ENCODE peak calls at places on chromosomes 3 and 15, in four cellular contexts. G is HCT116, K is OCI-LY7, L is PC-9. X is an unnamed sample.

GRCh38 chr3:187747506-187747905 is 2.2 kb upstream of the BCL6 start:
- DNase-seq in G (no peak), K (peak), L (no peak), X (no peak)

GRCh38 chr15:60423540-60423939 is 25.8 kb upstream of the ANXA2 start:
- DNase-seq in G (peak), K (no peak), L (peak), X (peak)

GRCh38 chr15:91308209-91308608 is 208.2 kb downstream of the SV2B start:
- DNase-seq in G (no peak), K (no peak), L (no peak), X (no peak)

GRCh38 chr15:90046846-90047481 is 45.8 kb downstream of the ZNF710 start:
- DNase-seq in G (no peak), K (peak), L (peak), X (no peak)

GRCh38 chr3:15983232-15983631 is 185.5 kb upstream of the ANKRD28 start:
- DNase-seq in G (no peak), K (no peak), L (peak), X (peak)

GRCh38 chr15:49227602-49228001 is 57.6 kb downstream of the GALK2 start:
- DNase-seq in G (no peak), K (no peak), L (no peak), X (no peak)

GRCh38 chr3:47475570-47476329 is at the start of gene SCAP:
- DNase-seq in G (peak), K (peak), L (peak), X (no peak)

GRCh38 chr3:107938128-107938527 is 152.7 kb downstream of the CD47 start:
- DNase-seq in G (peak), K (peak), L (peak), X (no peak)

GRCh38 chr3:35638640-35639250 is 580 bp upstream of the ARPP21 start:
- DNase-seq in G (no peak), K (no peak), L (no peak), X (no peak)

GRCh38 chr3:98483626-98484025 is 13.9 kb upstream of the OR5K2 start:
- DNase-seq in G (peak), K (no peak), L (peak), X (no peak)

GRCh38 chr3:142009029-142009428 is 132.6 kb downstream of the ATP1B3 start:
- DNase-seq in G (no peak), K (no peak), L (no peak), X (no peak)

GRCh38 chr3:112124901-112125607 is 8.0 kb downstream of the GCSAM start:
- DNase-seq in G (no peak), K (peak), L (no peak), X (no peak)

GRCh38 chr3:144677118-144677517 is 705.5 kb downstream of the DIPK2A start:
- DNase-seq in G (no peak), K (no peak), L (no peak), X (no peak)

GRCh38 chr3:127052121-127052561 is 69.2 kb downstream of the PLXNA1 start:
- DNase-seq in G (no peak), K (no peak), L (no peak), X (no peak)

GRCh38 chr3:124275421-124275820 is 283.5 kb upstream of the ROPN1 start:
- DNase-seq in G (no peak), K (no peak), L (no peak), X (no peak)

GRCh38 chr3:27279153-27279552 is 90.0 kb downstream of the NEK10 start:
- DNase-seq in G (no peak), K (no peak), L (no peak), X (no peak)

GRCh38 chr15:70311821-70312220 is 214.1 kb upstream of the TLE3 start:
- DNase-seq in G (no peak), K (no peak), L (no peak), X (no peak)

GRCh38 chr3:47413751-47414150 is 32.9 kb downstream of the PTPN23 start:
- DNase-seq in G (no peak), K (no peak), L (no peak), X (no peak)

GRCh38 chr3:173399001-173399400 is 1.5 kb downstream of the NLGN1 start:
- DNase-seq in G (no peak), K (no peak), L (no peak), X (no peak)

GRCh38 chr15:25939122-25939521 is 76.0 kb upstream of the ATP10A start:
- DNase-seq in G (no peak), K (peak), L (no peak), X (no peak)

GRCh38 chr3:178562143-178562868 is 26.1 kb downstream of the KCNMB2 start:
- DNase-seq in G (no peak), K (no peak), L (no peak), X (no peak)

GRCh38 chr3:72818915-72819314 is 29.3 kb downstream of the SHQ1 start:
- DNase-seq in G (no peak), K (no peak), L (no peak), X (no peak)

GRCh38 chr3:129291487-129291886 is 12.8 kb downstream of the HMCES start:
- DNase-seq in G (no peak), K (no peak), L (no peak), X (no peak)

GRCh38 chr3:51380601-51381332 is 4.3 kb upstream of the MANF start:
- DNase-seq in G (no peak), K (no peak), L (peak), X (no peak)

GRCh38 chr3:61545716-61546115 is 15.7 kb upstream of the PTPRG start:
- DNase-seq in G (no peak), K (no peak), L (no peak), X (no peak)

DNA sequence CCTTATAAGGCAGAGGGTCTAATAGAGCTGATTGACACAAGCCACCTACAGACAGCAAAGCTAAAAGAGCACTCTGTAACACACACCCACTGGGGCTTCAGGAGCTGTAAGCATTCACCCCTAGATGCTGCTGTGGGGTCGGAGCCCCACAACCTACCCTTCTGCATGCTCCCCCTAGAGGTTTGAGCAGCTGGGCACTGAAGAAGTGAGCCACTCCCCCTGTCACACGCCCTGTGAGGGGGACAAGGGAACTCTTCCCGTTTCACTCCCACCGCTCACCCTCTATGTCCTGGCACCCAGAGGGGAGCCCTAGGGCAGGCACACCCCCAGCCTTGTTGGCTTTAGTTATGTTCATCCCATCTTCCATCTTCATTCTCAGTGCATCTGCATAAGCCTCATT is 9.4 kb upstream of the CSTA start:
- DNase-seq in G (no peak), K (no peak), L (no peak), X (no peak)
- TF ChIP-seq CTCF in G (no peak), K (peak), L (no peak), X (no peak)

DNA sequence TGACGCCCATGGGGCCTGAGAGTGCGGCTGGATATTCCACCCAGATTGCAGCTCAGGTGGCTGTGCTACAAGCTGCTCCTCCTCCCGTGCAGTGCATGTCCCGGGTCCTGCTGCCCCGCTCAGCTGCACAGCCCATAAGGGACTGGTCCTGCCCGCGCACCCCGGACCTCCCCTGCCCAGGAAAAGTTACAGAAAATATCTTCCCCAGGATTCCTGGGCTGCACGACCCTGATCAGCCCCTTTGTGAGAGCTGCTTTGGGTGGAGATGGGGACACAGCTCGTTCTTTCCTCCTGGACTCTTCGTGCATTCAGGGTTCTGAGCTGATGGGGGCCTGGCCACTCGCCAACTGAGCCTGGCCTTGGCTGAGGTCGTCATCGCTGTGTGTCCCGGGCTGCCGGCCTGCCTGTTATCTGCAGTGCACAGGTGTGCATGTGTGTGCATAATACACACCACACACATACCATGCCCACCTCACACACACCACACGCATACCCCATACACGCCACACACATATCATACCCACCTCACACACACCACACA is 28.8 kb downstream of the APBA2 start:
- DNase-seq in G (no peak), K (no peak), L (no peak), X (no peak)
- H2AFZ ChIP-seq in G (no peak), K (no peak), L (no peak), X (no peak)

GRCh38 chr3:10319251-10319650 is 1.7 kb downstream of the SEC13 start:
- DNase-seq in G (no peak), K (no peak), L (no peak), X (no peak)

GRCh38 chr3:10319804-10320203 is 1.1 kb downstream of the SEC13 start:
- DNase-seq in G (no peak), K (no peak), L (no peak), X (no peak)

GRCh38 chr3:10321630-10322354 is 880 bp upstream of the SEC13 start:
- DNase-seq in G (no peak), K (no peak), L (no peak), X (no peak)

GRCh38 chr3:10320320-10320677 is 613 bp downstream of the SEC13 start:
- DNase-seq in G (no peak), K (peak), L (no peak), X (no peak)

GRCh38 chr3:10322355-10322715 is 1.4 kb upstream of the SEC13 start:
- DNase-seq in G (peak), K (peak), L (no peak), X (no peak)
- TF ChIP-seq CTCF in G (peak), K (peak), L (peak), X (peak)

GRCh38 chr3:114834175-114834940 is 312.7 kb downstream of the ZBTB20 start:
- DNase-seq in G (no peak), K (no peak), L (no peak), X (no peak)
- H2AFZ ChIP-seq in G (no peak), K (no peak), L (no peak), X (no peak)